ENCODE peak calls at places on chromosomes 4 and X, in nine cellular contexts. One of them, this sample, is unnamed.

GRCh38 chrX:28205905-28206304 is 224.7 kb upstream of the DCAF8L1 start:
- DNase-seq in transverse colon: no peak
- DNase-seq in A549: no peak
- DNase-seq in lower leg skin: no peak
- DNase-seq in glutamatergic neuron: no peak
- DNase-seq in HepG2: no peak
- DNase-seq in breast epithelium: no peak
- DNase-seq in heart left ventricle: no peak
- DNase-seq in foreskin fibroblast: no peak
- DNase-seq in this sample: no peak

GRCh38 chr4:43234626-43235025 is 342.1 kb downstream of the GRXCR1 start:
- DNase-seq in transverse colon: no peak
- DNase-seq in A549: no peak
- DNase-seq in lower leg skin: no peak
- DNase-seq in glutamatergic neuron: no peak
- DNase-seq in HepG2: no peak
- DNase-seq in breast epithelium: no peak
- DNase-seq in heart left ventricle: no peak
- DNase-seq in foreskin fibroblast: no peak
- DNase-seq in this sample: no peak

GRCh38 chr4:87427518-87427868 is 5.1 kb downstream of the NUDT9 start:
- DNase-seq in transverse colon: no peak
- DNase-seq in A549: no peak
- DNase-seq in lower leg skin: no peak
- DNase-seq in glutamatergic neuron: no peak
- DNase-seq in HepG2: no peak
- DNase-seq in breast epithelium: no peak
- DNase-seq in heart left ventricle: no peak
- DNase-seq in foreskin fibroblast: no peak
- DNase-seq in this sample: no peak

GRCh38 chrX:2423293-2423692 is 77.5 kb downstream of the DHRSX start:
- DNase-seq in transverse colon: no peak
- DNase-seq in A549: no peak
- DNase-seq in lower leg skin: no peak
- DNase-seq in glutamatergic neuron: no peak
- DNase-seq in HepG2: no peak
- DNase-seq in breast epithelium: no peak
- DNase-seq in heart left ventricle: no peak
- DNase-seq in foreskin fibroblast: peak
- DNase-seq in this sample: no peak

GRCh38 chrX:135707880-135708279 is 5.6 kb upstream of the CT45A1 start:
- DNase-seq in transverse colon: peak
- DNase-seq in A549: peak
- DNase-seq in lower leg skin: no peak
- DNase-seq in glutamatergic neuron: peak
- DNase-seq in HepG2: peak
- DNase-seq in breast epithelium: no peak
- DNase-seq in heart left ventricle: no peak
- DNase-seq in foreskin fibroblast: no peak
- DNase-seq in this sample: no peak

GRCh38 chr4:76251448-76252270 is at the start of gene FAM47E:
- DNase-seq in transverse colon: peak
- DNase-seq in A549: peak
- DNase-seq in lower leg skin: no peak
- DNase-seq in glutamatergic neuron: peak
- DNase-seq in HepG2: peak
- DNase-seq in breast epithelium: peak
- DNase-seq in heart left ventricle: peak
- DNase-seq in foreskin fibroblast: peak
- DNase-seq in this sample: peak

GRCh38 chr4:68717999-68718398 is 47.5 kb upstream of the UGT2B15 start:
- DNase-seq in transverse colon: no peak
- DNase-seq in A549: no peak
- DNase-seq in lower leg skin: no peak
- DNase-seq in glutamatergic neuron: no peak
- DNase-seq in HepG2: no peak
- DNase-seq in breast epithelium: no peak
- DNase-seq in heart left ventricle: no peak
- DNase-seq in foreskin fibroblast: no peak
- DNase-seq in this sample: no peak

GRCh38 chrX:39599339-39599738 is 498.4 kb downstream of the BCOR start:
- DNase-seq in transverse colon: no peak
- DNase-seq in A549: no peak
- DNase-seq in lower leg skin: no peak
- DNase-seq in glutamatergic neuron: no peak
- DNase-seq in HepG2: no peak
- DNase-seq in breast epithelium: no peak
- DNase-seq in heart left ventricle: no peak
- DNase-seq in foreskin fibroblast: no peak
- DNase-seq in this sample: no peak

GRCh38 chrX:72475338-72475737 is 97.3 kb downstream of the HDAC8 start:
- DNase-seq in transverse colon: no peak
- DNase-seq in A549: no peak
- DNase-seq in lower leg skin: no peak
- DNase-seq in glutamatergic neuron: no peak
- DNase-seq in HepG2: no peak
- DNase-seq in breast epithelium: no peak
- DNase-seq in heart left ventricle: no peak
- DNase-seq in foreskin fibroblast: no peak
- DNase-seq in this sample: no peak

GRCh38 chr4:41294445-41295062 is 37.8 kb downstream of the UCHL1 start:
- DNase-seq in transverse colon: no peak
- DNase-seq in A549: peak
- DNase-seq in lower leg skin: no peak
- DNase-seq in glutamatergic neuron: no peak
- DNase-seq in HepG2: no peak
- DNase-seq in breast epithelium: no peak
- DNase-seq in heart left ventricle: no peak
- DNase-seq in foreskin fibroblast: no peak
- DNase-seq in this sample: no peak

GRCh38 chrX:155998761-155999510 is 1.4 kb downstream of the IL9R start:
- DNase-seq in transverse colon: no peak
- DNase-seq in A549: no peak
- DNase-seq in lower leg skin: no peak
- DNase-seq in glutamatergic neuron: no peak
- DNase-seq in HepG2: no peak
- DNase-seq in breast epithelium: no peak
- DNase-seq in heart left ventricle: no peak
- DNase-seq in foreskin fibroblast: no peak
- DNase-seq in this sample: no peak

GRCh38 chrX:155995476-155995875 is 2.0 kb upstream of the IL9R start:
- DNase-seq in transverse colon: no peak
- DNase-seq in A549: no peak
- DNase-seq in lower leg skin: no peak
- DNase-seq in glutamatergic neuron: no peak
- DNase-seq in HepG2: no peak
- DNase-seq in breast epithelium: no peak
- DNase-seq in heart left ventricle: no peak
- DNase-seq in foreskin fibroblast: no peak
- DNase-seq in this sample: peak

GRCh38 chrX:156000361-156000926 is 2.9 kb downstream of the IL9R start:
- DNase-seq in transverse colon: no peak
- DNase-seq in A549: no peak
- DNase-seq in lower leg skin: no peak
- DNase-seq in glutamatergic neuron: no peak
- DNase-seq in HepG2: no peak
- DNase-seq in breast epithelium: no peak
- DNase-seq in heart left ventricle: no peak
- DNase-seq in foreskin fibroblast: no peak
- DNase-seq in this sample: no peak

GRCh38 chrX:155998116-155998515 is 620 bp downstream of the IL9R start:
- DNase-seq in transverse colon: no peak
- DNase-seq in A549: no peak
- DNase-seq in lower leg skin: no peak
- DNase-seq in glutamatergic neuron: no peak
- DNase-seq in HepG2: no peak
- DNase-seq in breast epithelium: no peak
- DNase-seq in heart left ventricle: no peak
- DNase-seq in foreskin fibroblast: no peak
- DNase-seq in this sample: no peak

GRCh38 chrX:155997436-155997835 is at the start of gene IL9R:
- DNase-seq in transverse colon: no peak
- DNase-seq in A549: no peak
- DNase-seq in lower leg skin: no peak
- DNase-seq in glutamatergic neuron: no peak
- DNase-seq in HepG2: no peak
- DNase-seq in breast epithelium: no peak
- DNase-seq in heart left ventricle: no peak
- DNase-seq in foreskin fibroblast: no peak
- DNase-seq in this sample: no peak
- TF ChIP-seq CTCF in transverse colon: no peak
- TF ChIP-seq CTCF in A549: no peak
- TF ChIP-seq CTCF in lower leg skin: no peak
- TF ChIP-seq CTCF in glutamatergic neuron: no peak
- TF ChIP-seq CTCF in HepG2: no peak
- TF ChIP-seq CTCF in breast epithelium: no peak
- TF ChIP-seq CTCF in heart left ventricle: no peak
- TF ChIP-seq CTCF in foreskin fibroblast: no peak
- TF ChIP-seq CTCF in this sample: no peak

DNA sequence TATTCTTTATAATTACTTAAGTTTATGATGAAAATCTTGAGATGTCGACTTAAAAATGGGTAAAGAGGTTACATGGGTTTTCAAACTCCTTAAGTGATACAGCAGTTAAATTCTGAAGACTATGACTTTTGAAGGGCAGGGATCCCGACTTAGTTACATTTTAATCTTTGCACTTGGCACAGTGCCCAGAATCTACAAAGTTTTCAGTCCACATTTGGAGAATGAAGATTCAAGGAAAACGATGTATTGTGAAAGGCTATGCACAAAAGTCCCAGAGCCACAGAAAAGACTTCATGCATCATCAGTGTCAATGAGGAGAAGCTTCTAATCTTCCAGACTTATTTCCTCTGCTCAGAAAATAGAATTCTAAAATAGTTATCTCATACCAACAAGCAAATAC is 36.3 kb upstream of the GRPR start:
- DNase-seq in transverse colon: no peak
- DNase-seq in A549: no peak
- DNase-seq in lower leg skin: no peak
- DNase-seq in glutamatergic neuron: no peak
- DNase-seq in HepG2: no peak
- DNase-seq in breast epithelium: no peak
- DNase-seq in heart left ventricle: no peak
- DNase-seq in foreskin fibroblast: peak
- DNase-seq in this sample: no peak
- TF ChIP-seq CTCF in transverse colon: no peak
- TF ChIP-seq CTCF in A549: no peak
- TF ChIP-seq CTCF in lower leg skin: no peak
- TF ChIP-seq CTCF in glutamatergic neuron: no peak
- TF ChIP-seq CTCF in HepG2: no peak
- TF ChIP-seq CTCF in breast epithelium: no peak
- TF ChIP-seq CTCF in heart left ventricle: no peak
- TF ChIP-seq CTCF in foreskin fibroblast: no peak
- TF ChIP-seq CTCF in this sample: no peak

GRCh38 chr4:5138389-5138788 is 87.1 kb downstream of the STK32B start:
- DNase-seq in transverse colon: no peak
- DNase-seq in A549: no peak
- DNase-seq in lower leg skin: no peak
- DNase-seq in glutamatergic neuron: no peak
- DNase-seq in HepG2: no peak
- DNase-seq in breast epithelium: no peak
- DNase-seq in heart left ventricle: no peak
- DNase-seq in foreskin fibroblast: no peak
- DNase-seq in this sample: no peak
- TF ChIP-seq CTCF in transverse colon: no peak
- TF ChIP-seq CTCF in A549: no peak
- TF ChIP-seq CTCF in lower leg skin: no peak
- TF ChIP-seq CTCF in glutamatergic neuron: no peak
- TF ChIP-seq CTCF in HepG2: no peak
- TF ChIP-seq CTCF in breast epithelium: no peak
- TF ChIP-seq CTCF in heart left ventricle: no peak
- TF ChIP-seq CTCF in foreskin fibroblast: no peak
- TF ChIP-seq CTCF in this sample: no peak

DNA sequence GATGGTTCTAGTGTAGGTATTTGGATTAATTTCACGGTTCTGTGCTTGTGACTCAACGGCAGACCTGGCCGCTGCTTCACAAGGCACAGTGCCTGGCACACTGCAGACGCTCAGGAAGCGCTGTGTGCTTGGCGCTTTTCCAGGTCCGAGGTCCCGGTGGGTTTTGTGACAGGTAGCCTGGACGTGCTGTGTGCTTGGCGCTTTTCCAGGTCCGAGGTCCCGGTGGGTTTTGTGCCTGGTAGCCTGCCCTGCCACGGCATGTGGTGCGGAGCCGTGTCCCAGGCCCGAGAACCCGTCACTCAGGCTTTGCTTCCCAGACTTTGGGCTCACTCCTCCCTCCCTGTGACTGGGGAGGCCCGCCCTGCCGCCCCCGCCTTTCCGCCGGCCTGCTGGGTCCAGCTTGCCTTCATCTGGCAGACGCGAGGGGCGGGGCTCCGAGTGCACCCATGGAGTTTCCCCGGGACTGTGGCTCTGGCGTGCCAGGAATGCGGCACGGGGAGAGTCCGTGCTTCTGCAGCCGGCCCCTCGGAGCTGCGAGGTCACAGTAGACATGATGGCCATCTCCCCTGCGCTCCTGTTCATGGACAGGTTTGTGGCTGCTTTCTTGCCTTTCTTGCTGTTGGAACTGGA is 44.2 kb downstream of the TBC1D14 start:
- DNase-seq in transverse colon: peak
- DNase-seq in A549: no peak
- DNase-seq in lower leg skin: peak
- DNase-seq in glutamatergic neuron: peak
- DNase-seq in HepG2: no peak
- DNase-seq in breast epithelium: peak
- DNase-seq in heart left ventricle: peak
- DNase-seq in foreskin fibroblast: peak
- DNase-seq in this sample: no peak
- TF ChIP-seq CTCF in transverse colon: no peak
- TF ChIP-seq CTCF in A549: no peak
- TF ChIP-seq CTCF in lower leg skin: no peak
- TF ChIP-seq CTCF in glutamatergic neuron: no peak
- TF ChIP-seq CTCF in HepG2: no peak
- TF ChIP-seq CTCF in breast epithelium: no peak
- TF ChIP-seq CTCF in heart left ventricle: no peak
- TF ChIP-seq CTCF in foreskin fibroblast: no peak
- TF ChIP-seq CTCF in this sample: no peak

DNA sequence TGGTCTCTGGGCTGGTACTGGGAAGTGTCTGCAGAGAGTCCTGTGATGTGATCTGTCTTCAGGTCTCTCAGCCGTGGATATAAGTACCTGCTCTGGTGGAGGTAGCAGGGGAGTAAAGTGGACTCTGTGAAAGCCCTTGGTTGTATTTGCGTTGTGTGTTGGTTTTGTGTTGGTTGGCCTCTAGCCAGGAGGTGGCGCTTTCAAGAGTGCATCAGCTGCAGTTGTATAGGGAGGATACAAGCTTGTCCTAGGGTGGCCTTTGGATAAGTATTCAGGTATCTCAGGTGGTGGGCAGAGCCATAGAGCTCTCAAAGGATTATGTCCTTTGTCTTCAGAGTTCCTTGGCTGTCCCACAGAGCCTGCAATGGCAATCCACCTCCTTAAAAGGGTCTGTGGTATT is 111.6 kb downstream of the MAGEB17 start:
- DNase-seq in transverse colon: no peak
- DNase-seq in A549: peak
- DNase-seq in lower leg skin: no peak
- DNase-seq in glutamatergic neuron: no peak
- DNase-seq in HepG2: no peak
- DNase-seq in breast epithelium: no peak
- DNase-seq in heart left ventricle: no peak
- DNase-seq in foreskin fibroblast: no peak
- DNase-seq in this sample: no peak
- TF ChIP-seq CTCF in transverse colon: no peak
- TF ChIP-seq CTCF in A549: no peak
- TF ChIP-seq CTCF in lower leg skin: no peak
- TF ChIP-seq CTCF in glutamatergic neuron: no peak
- TF ChIP-seq CTCF in HepG2: peak
- TF ChIP-seq CTCF in breast epithelium: no peak
- TF ChIP-seq CTCF in heart left ventricle: no peak
- TF ChIP-seq CTCF in foreskin fibroblast: no peak
- TF ChIP-seq CTCF in this sample: no peak